ENCODE peak calls at places on chromosomes 12 and 14, in eight cellular contexts. X is stomach, D is prostate gland, A is K562, P is endothelial cell of umbilical vein, H is HCT116, S is GM12878, V is transverse colon. Q is an unnamed sample.

GRCh38 chr12:115984607-115985006 is 292.9 kb downstream of the MED13L start:
- DNase-seq in H (no peak), V (no peak), P (no peak), D (no peak), A (no peak), X (no peak), S (no peak), Q (no peak)

GRCh38 chr12:6376079-6376941 is 947 bp upstream of the SCNN1A start:
- DNase-seq in X (peak; percentile 92), V (peak; percentile 75), H (no peak), D (peak; percentile 86), P (peak; percentile 30), S (no peak), A (peak; percentile 58), Q (peak; percentile 85)

GRCh38 chr14:63515240-63515639 is 27.9 kb downstream of the PPP2R5E start:
- DNase-seq in S (no peak), V (no peak), A (no peak), X (no peak), H (no peak), D (no peak), P (no peak), Q (no peak)

GRCh38 chr12:52526511-52526951 is 6.3 kb upstream of the KRT5 start:
- DNase-seq in V (no peak), P (no peak), A (no peak), X (no peak), D (no peak), H (no peak), S (no peak), Q (no peak)

GRCh38 chr12:24378548-24379011 is 429.1 kb upstream of the SOX5 start:
- DNase-seq in H (no peak), V (no peak), A (no peak), X (no peak), S (no peak), P (no peak), D (no peak), Q (no peak)

GRCh38 chr12:132251741-132252490 is 77.5 kb downstream of the GALNT9 start:
- DNase-seq in D (no peak), V (no peak), X (no peak), H (no peak), P (no peak), S (no peak), A (no peak), Q (no peak)

GRCh38 chr14:82642425-82642824 is 1108.8 kb upstream of the SEL1L start:
- DNase-seq in D (no peak), A (peak; percentile 6), V (no peak), P (no peak), X (no peak), H (no peak), S (no peak), Q (no peak)

GRCh38 chr14:53999061-53999488 is 42.5 kb upstream of the BMP4 start:
- DNase-seq in D (no peak), X (no peak), S (no peak), V (no peak), H (no peak), P (no peak), A (no peak), Q (no peak)

GRCh38 chr14:77111021-77111420 is 13.0 kb downstream of the CIPC start:
- DNase-seq in H (no peak), S (no peak), X (peak; percentile 77), P (peak; percentile 68), D (peak; percentile 86), V (no peak), A (no peak), Q (peak; percentile 70)

DNA sequence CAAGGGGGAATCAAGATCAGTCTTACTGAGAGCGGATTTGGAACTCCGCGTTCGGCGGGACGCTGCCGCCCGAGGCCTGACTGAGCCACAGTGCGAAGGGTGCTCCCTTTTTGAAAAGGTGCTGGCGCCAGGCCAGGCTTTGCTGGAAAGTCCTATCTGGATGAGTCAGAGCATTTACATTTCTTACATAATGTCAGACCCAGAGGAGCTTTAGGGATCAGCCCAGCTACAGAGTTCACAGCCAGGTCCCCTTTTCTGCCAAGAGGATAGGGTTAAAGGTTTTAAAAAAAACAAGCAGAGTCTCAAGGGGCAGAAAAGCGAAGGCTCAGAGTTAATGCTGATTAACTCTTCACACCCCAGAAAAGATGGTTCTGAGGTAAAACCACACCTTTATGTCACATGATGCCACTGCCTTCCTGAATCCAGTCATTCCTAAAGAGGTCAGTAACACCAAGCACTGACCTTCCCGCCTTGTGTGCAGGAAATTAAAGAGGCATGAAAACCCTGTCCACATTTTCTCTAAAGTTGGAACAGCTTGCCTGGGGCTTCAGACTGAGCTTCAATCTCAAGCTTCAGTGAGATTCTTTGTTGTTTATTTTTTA is 11.7 kb upstream of the FBXL14 start:
- DNase-seq in V (peak; percentile 92), S (peak; percentile 74), H (peak; percentile 72), X (peak; percentile 96), A (peak; percentile 71), P (peak; percentile 69), D (peak; percentile 95), Q (peak; percentile 97)
- TF ChIP-seq POLR2AphosphoS5 in V (peak; percentile 84), S (peak; percentile 67), H (peak; percentile 45), X (peak; percentile 82), A (peak; percentile 27), P (no peak), D (peak; percentile 83), Q (peak; percentile 73)

GRCh38 chr12:126309278-126309677 is 1244.0 kb downstream of the AACS start:
- DNase-seq in H (no peak), A (no peak), V (no peak), D (no peak), X (no peak), S (no peak), P (no peak), Q (no peak)
- H3K9me3 ChIP-seq in H (peaks cover 11% of the 10 kb centered on the region), A (peaks cover 2% of the 10 kb centered on the region), V (no peaks in the 10 kb centered on the region), D (no peaks in the 10 kb centered on the region), X (no peaks in the 10 kb centered on the region), S (no peaks in the 10 kb centered on the region), P (no peaks in the 10 kb centered on the region), Q (peaks cover 2% of the 10 kb centered on the region)

GRCh38 chr12:51244269-51244668 is 5.6 kb downstream of the DAZAP2 start:
- DNase-seq in S (no peak), D (no peak), A (no peak), H (no peak), P (no peak), V (no peak), X (no peak), Q (no peak)

GRCh38 chr12:51245476-51246253 is 7.0 kb downstream of the DAZAP2 start:
- DNase-seq in P (no peak), X (no peak), A (no peak), H (no peak), S (no peak), D (no peak), V (no peak), Q (no peak)

GRCh38 chr12:51242896-51243295 is 4.3 kb downstream of the DAZAP2 start:
- DNase-seq in V (no peak), S (no peak), X (no peak), H (no peak), D (no peak), P (no peak), A (no peak), Q (no peak)

GRCh38 chr12:51247523-51248206 is 9.0 kb downstream of the DAZAP2 start:
- DNase-seq in X (no peak), A (no peak), V (no peak), P (no peak), H (no peak), S (no peak), D (no peak), Q (no peak)

DNA sequence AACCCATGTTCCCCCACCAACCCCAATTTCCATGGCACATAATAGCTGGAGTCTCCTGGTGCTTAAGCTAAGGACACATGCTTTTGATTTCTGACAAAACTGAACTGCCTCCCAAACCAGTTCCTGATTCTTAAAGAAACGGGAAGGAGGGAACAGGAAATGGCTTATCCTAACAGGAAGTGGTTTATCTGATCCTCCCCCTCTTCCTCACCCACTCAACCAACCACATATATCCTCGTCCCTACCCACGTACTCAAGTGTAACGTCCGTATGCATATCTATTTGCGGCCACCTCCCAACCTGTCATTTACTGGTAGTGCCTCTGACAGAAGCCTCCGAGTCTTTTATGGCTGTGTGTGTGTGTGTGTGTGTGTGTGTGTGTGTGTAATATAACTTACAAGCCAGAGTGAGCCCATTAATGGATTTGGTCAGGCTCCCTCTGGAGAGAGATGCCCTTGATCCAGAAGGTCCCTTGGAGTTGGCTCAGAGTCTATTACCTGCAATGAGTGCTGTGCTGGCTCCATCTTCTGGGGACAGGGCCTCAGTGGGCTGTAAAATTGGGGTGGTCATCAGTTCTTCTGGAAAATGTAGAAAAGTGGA is 7.7 kb downstream of the DAZAP2 start:
- DNase-seq in D (no peak), X (no peak), A (peak; percentile 85), S (no peak), P (peak; percentile 49), V (peak; percentile 17), H (no peak), Q (no peak)
- TF ChIP-seq POLR2AphosphoS5 in D (no peak), X (no peak), A (peak; percentile 69), S (peak; percentile 69), P (peak; percentile 54), V (peak; percentile 6), H (no peak), Q (no peak)

GRCh38 chr12:34236073-34236472 is 213.8 kb downstream of the ALG10 start:
- DNase-seq in H (no peak), P (no peak), X (no peak), S (no peak), V (no peak), D (no peak), A (no peak), Q (no peak)
- H3K9me3 ChIP-seq in H (no peaks in the 10 kb centered on the region), P (peaks cover 3% of the 10 kb centered on the region), X (no peaks in the 10 kb centered on the region), S (no peaks in the 10 kb centered on the region), V (no peaks in the 10 kb centered on the region), D (no peaks in the 10 kb centered on the region), A (no peaks in the 10 kb centered on the region), Q (no peaks in the 10 kb centered on the region)